ENCODE peak calls at places on chromosomes 13 and 19, in six cellular contexts. S is Daoy, A is transverse colon, O is amniotic epithelial cell, V is NCI-H2029, Q is upper lobe of right lung. Z is an unnamed sample.

GRCh38 chr19:18562086-18562485 is 4.4 kb downstream of the KXD1 start:
- DNase-seq in S (no peak), A (no peak), O (no peak), V (no peak), Q (no peak), Z (no peak)

GRCh38 chr19:10780368-10780767 is 55.6 kb downstream of the TMED1 start:
- DNase-seq in S (peak; percentile 33), A (peak; percentile 42), O (peak; percentile 82), V (no peak), Q (no peak), Z (peak; percentile 90)

GRCh38 chr19:1980068-1980467 is 35.4 kb downstream of the BTBD2 start:
- DNase-seq in S (no peak), A (no peak), O (no peak), V (no peak), Q (no peak), Z (no peak)

GRCh38 chr13:99307648-99308339 is 595 bp upstream of the GPR183 start:
- DNase-seq in S (peak; percentile 73), A (peak; percentile 41), O (peak; percentile 89), V (peak; percentile 41), Q (no peak), Z (peak; percentile 75)

GRCh38 chr19:31532034-31532433 is 182.8 kb upstream of the TSHZ3 start:
- DNase-seq in S (no peak), A (no peak), O (no peak), V (no peak), Q (no peak), Z (no peak)

GRCh38 chr13:36190771-36191170 is 23.6 kb downstream of the SOHLH2 start:
- DNase-seq in S (no peak), A (no peak), O (no peak), V (no peak), Q (no peak), Z (peak; percentile 14)

GRCh38 chr19:57317503-57317902 is 2.8 kb upstream of the ZNF543 start:
- DNase-seq in S (peak; percentile 12), A (no peak), O (no peak), V (no peak), Q (no peak), Z (peak; percentile 13)

GRCh38 chr19:13149628-13150186 is 468 bp downstream of the STX10 start:
- DNase-seq in S (peak; percentile 74), A (peak; percentile 68), O (no peak), V (peak; percentile 49), Q (peak; percentile 89), Z (peak; percentile 51)